ENCODE peak calls at places on chromosomes 1 and 21, in six cellular contexts. X is DMS153, H is pons, K is left cardiac atrium, G is hypothalamus, I is colonic mucosa. U is an unnamed sample.

GRCh38 chr1:207282496-207283380 is 38.7 kb upstream of the CD55 start:
- DNase-seq in X (no peak), H (no peak), K (no peak), G (no peak), I (peak; percentile 79), U (no peak)

GRCh38 chr21:33364830-33365229 is 38.4 kb upstream of the IFNGR2 start:
- DNase-seq in X (no peak), H (no peak), K (no peak), G (no peak), I (no peak), U (no peak)

GRCh38 chr1:42931108-42931539 is 27.5 kb downstream of the SLC2A1 start:
- DNase-seq in X (no peak), H (peak; percentile 68), K (no peak), G (no peak), I (peak; percentile 42), U (peak; percentile 42)

GRCh38 chr1:6859415-6860343 is 74.4 kb downstream of the CAMTA1 start:
- DNase-seq in X (no peak), H (no peak), K (no peak), G (no peak), I (no peak), U (peak; percentile 98)

GRCh38 chr1:51564124-51564523 is 45.1 kb upstream of the EPS15 start:
- DNase-seq in X (no peak), H (no peak), K (no peak), G (no peak), I (no peak), U (peak; percentile 51)

GRCh38 chr1:67723620-67724019 is 38.6 kb downstream of the GADD45A start:
- DNase-seq in X (no peak), H (no peak), K (no peak), G (no peak), I (no peak), U (peak; percentile 83)

GRCh38 chr1:190193508-190193907 is 284.2 kb downstream of the BRINP3 start:
- DNase-seq in X (no peak), H (no peak), K (no peak), G (no peak), I (no peak), U (no peak)

GRCh38 chr1:89611721-89612120 is 21.2 kb upstream of the LRRC8C start:
- DNase-seq in X (no peak), H (no peak), K (no peak), G (no peak), I (no peak), U (no peak)

GRCh38 chr1:154626456-154627246 is 18.7 kb upstream of the ADAR start:
- DNase-seq in X (no peak), H (peak; percentile 26), K (no peak), G (no peak), I (no peak), U (no peak)

GRCh38 chr1:47935163-47935562 is 62.0 kb downstream of the TRABD2B start:
- DNase-seq in X (no peak), H (no peak), K (no peak), G (no peak), I (no peak), U (peak; percentile 34)

GRCh38 chr1:161899091-161899490 is 124.6 kb downstream of the OLFML2B start:
- DNase-seq in X (no peak), H (no peak), K (no peak), G (no peak), I (no peak), U (no peak)

GRCh38 chr1:81756872-81757271 is 43.9 kb upstream of the ADGRL2 start:
- DNase-seq in X (no peak), H (no peak), K (no peak), G (no peak), I (no peak), U (peak; percentile 36)

GRCh38 chr1:78157162-78157561 is 111.4 kb downstream of the GIPC2 start:
- DNase-seq in X (no peak), H (no peak), K (no peak), G (no peak), I (no peak), U (peak; percentile 91)

GRCh38 chr21:44710756-44711326 is 531 bp downstream of the TSPEAR start:
- DNase-seq in X (peak; percentile 94), H (no peak), K (no peak), G (no peak), I (no peak), U (no peak)

GRCh38 chr1:216223521-216223920 is 199.7 kb downstream of the USH2A start:
- DNase-seq in X (peak; percentile 67), H (peak; percentile 2), K (no peak), G (no peak), I (no peak), U (no peak)

GRCh38 chr21:17610862-17611261 is 1.8 kb downstream of the BTG3 start:
- DNase-seq in X (no peak), H (peak; percentile 19), K (no peak), G (no peak), I (peak; percentile 42), U (peak; percentile 10)

GRCh38 chr1:161940866-161941591 is 82.6 kb downstream of the OLFML2B start:
- DNase-seq in X (no peak), H (no peak), K (no peak), G (no peak), I (no peak), U (peak; percentile 52)

GRCh38 chr1:97820470-97821188 is 100.2 kb downstream of the DPYD start:
- DNase-seq in X (no peak), H (peak; percentile 19), K (no peak), G (no peak), I (no peak), U (peak; percentile 51)

GRCh38 chr1:57872913-57873312 is 449.1 kb upstream of the DAB1 start:
- DNase-seq in X (no peak), H (no peak), K (no peak), G (no peak), I (no peak), U (no peak)

GRCh38 chr1:169545472-169545871 is 40.8 kb downstream of the F5 start:
- DNase-seq in X (no peak), H (no peak), K (no peak), G (no peak), I (no peak), U (no peak)

GRCh38 chr1:209870151-209870831 is 42.5 kb downstream of the UTP25 start:
- DNase-seq in X (no peak), H (no peak), K (no peak), G (no peak), I (no peak), U (peak; percentile 73)

GRCh38 chr1:6004412-6005123 is 12.3 kb upstream of the NPHP4 start:
- DNase-seq in X (no peak), H (no peak), K (no peak), G (no peak), I (no peak), U (no peak)

GRCh38 chr1:39525366-39526165 is 34.1 kb downstream of the BMP8A start:
- DNase-seq in X (no peak), H (no peak), K (no peak), G (no peak), I (no peak), U (no peak)

GRCh38 chr1:195898924-195899323 is 709.3 kb downstream of the KCNT2 start:
- DNase-seq in X (no peak), H (no peak), K (no peak), G (no peak), I (no peak), U (no peak)

GRCh38 chr1:999797-1000356 is at the start of gene HES4:
- DNase-seq in X (peak; percentile 88), H (peak; percentile 36), K (peak; percentile 96), G (peak; percentile 51), I (peak; percentile 94), U (peak; percentile 83)

GRCh38 chr1:215749423-215749822 is 182.3 kb downstream of the KCTD3 start:
- DNase-seq in X (no peak), H (no peak), K (no peak), G (no peak), I (no peak), U (peak; percentile 65)

GRCh38 chr1:164843743-164844500 is 284.9 kb downstream of the PBX1 start:
- DNase-seq in X (no peak), H (no peak), K (no peak), G (no peak), I (no peak), U (no peak)

GRCh38 chr1:18614011-18614735 is 16.5 kb upstream of the PAX7 start:
- DNase-seq in X (no peak), H (no peak), K (no peak), G (no peak), I (no peak), U (no peak)

GRCh38 chr1:214808845-214809460 is 206.0 kb downstream of the CENPF start:
- DNase-seq in X (no peak), H (no peak), K (no peak), G (no peak), I (no peak), U (peak; percentile 78)

GRCh38 chr1:151852733-151853132 is 779 bp downstream of the THEM5 start:
- DNase-seq in X (no peak), H (no peak), K (no peak), G (no peak), I (no peak), U (no peak)

GRCh38 chr1:39359028-39359570 is 132.3 kb upstream of the BMP8A start:
- DNase-seq in X (no peak), H (no peak), K (no peak), G (no peak), I (no peak), U (no peak)

GRCh38 chr1:8763888-8764287 is 53.6 kb downstream of the RERE start:
- DNase-seq in X (no peak), H (no peak), K (no peak), G (no peak), I (no peak), U (no peak)

GRCh38 chr21:28308516-28308915 is 684.2 kb downstream of the LTN1 start:
- DNase-seq in X (no peak), H (no peak), K (no peak), G (no peak), I (no peak), U (peak; percentile 45)